ENCODE peak calls at places on chromosomes 4 and X, in five cellular contexts. O is A673; L is CD8-positive, alpha-beta T cell; R is tibial artery; Y is transverse colon. C is an unnamed sample. For H3K27me3, the result is how much of the 10 kb centered on the place peaks cover.

GRCh38 chr4:54016504-54016903 is 47.9 kb downstream of the CHIC2 start:
- DNase-seq in O (no peak), L (no peak), R (no peak), Y (no peak), C (no peak)

GRCh38 chr4:680931-681645 is 6.7 kb downstream of the MYL5 start:
- DNase-seq in O (no peak), L (peak), R (peak), Y (peak), C (no peak)

GRCh38 chrX:92247076-92247475 is 467.9 kb downstream of the PCDH11X start:
- DNase-seq in O (no peak), L (no peak), R (no peak), Y (no peak), C (no peak)

GRCh38 chr4:37243722-37244582 is 591 bp upstream of the NWD2 start:
- DNase-seq in O (no peak), L (no peak), R (no peak), Y (peak), C (no peak)

GRCh38 chr4:132001542-132001941 is 1147.6 kb upstream of the PCDH10 start:
- DNase-seq in O (no peak), L (no peak), R (no peak), Y (no peak), C (no peak)

GRCh38 chr4:157075811-157076577 is at the start of gene GLRB:
- DNase-seq in O (peak), L (no peak), R (peak), Y (no peak), C (peak)

GRCh38 chrX:38881727-38882126 is 80.5 kb downstream of the MID1IP1 start:
- DNase-seq in O (no peak), L (no peak), R (no peak), Y (no peak), C (no peak)

GRCh38 chrX:16112428-16112827 is 10.9 kb upstream of the GRPR start:
- DNase-seq in O (no peak), L (no peak), R (no peak), Y (no peak), C (no peak)

GRCh38 chr4:523601-524000 is 24.6 kb downstream of the PIGG start:
- DNase-seq in O (no peak), L (no peak), R (no peak), Y (no peak), C (no peak)

GRCh38 chr4:11428701-11429571 is at the start of gene HS3ST1:
- DNase-seq in O (no peak), L (no peak), R (peak), Y (peak), C (peak)

GRCh38 chr4:56910172-56910967 is 2.7 kb downstream of the REST start:
- DNase-seq in O (no peak), L (no peak), R (no peak), Y (no peak), C (no peak)

GRCh38 chr4:40211224-40212185 is 14.7 kb downstream of the RHOH start:
- DNase-seq in O (no peak), L (no peak), R (no peak), Y (no peak), C (no peak)

GRCh38 chr4:65367306-65367705 is 303.0 kb downstream of the EPHA5 start:
- DNase-seq in O (no peak), L (no peak), R (no peak), Y (no peak), C (no peak)

GRCh38 chr4:26010266-26010665 is 96.2 kb downstream of the SMIM20 start:
- DNase-seq in O (no peak), L (no peak), R (no peak), Y (no peak), C (no peak)

GRCh38 chrX:63656871-63657580 is 128.0 kb downstream of the ARHGEF9 start:
- DNase-seq in O (no peak), L (no peak), R (peak), Y (no peak), C (no peak)

GRCh38 chr4:66489783-66490452 is 819.6 kb upstream of the EPHA5 start:
- DNase-seq in O (no peak), L (no peak), R (no peak), Y (no peak), C (no peak)

GRCh38 chr4:184282251-184282713 is 64.6 kb upstream of the ENPP6 start:
- DNase-seq in O (no peak), L (peak), R (no peak), Y (peak), C (no peak)

GRCh38 chr4:8922481-8922880 is 50.8 kb upstream of the HMX1 start:
- DNase-seq in O (no peak), L (peak), R (no peak), Y (no peak), C (no peak)

GRCh38 chr4:103306870-103307345 is 108.8 kb upstream of the CENPE start:
- DNase-seq in O (no peak), L (no peak), R (no peak), Y (peak), C (peak)

GRCh38 chr4:176579233-176579632 is 213.5 kb downstream of the VEGFC start:
- DNase-seq in O (no peak), L (no peak), R (no peak), Y (no peak), C (no peak)

GRCh38 chr4:25223770-25224375 is 10.0 kb upstream of the PI4K2B start:
- DNase-seq in O (peak), L (no peak), R (no peak), Y (no peak), C (no peak)

GRCh38 chr4:70336043-70336442 is 1.3 kb downstream of the CABS1 start:
- DNase-seq in O (no peak), L (no peak), R (no peak), Y (no peak), C (no peak)

GRCh38 chr4:4427478-4427870 is 40.6 kb downstream of the NSG1 start:
- DNase-seq in O (no peak), L (no peak), R (no peak), Y (no peak), C (no peak)

GRCh38 chr4:37594095-37594494 is 92.1 kb downstream of the RELL1 start:
- DNase-seq in O (no peak), L (no peak), R (no peak), Y (no peak), C (no peak)

GRCh38 chr4:8493484-8493883 is 52.9 kb downstream of the TRMT44 start:
- DNase-seq in O (peak), L (no peak), R (no peak), Y (no peak), C (no peak)

GRCh38 chr4:48780867-48781219 is 764 bp upstream of the FRYL start:
- DNase-seq in O (no peak), L (peak), R (peak), Y (peak), C (no peak)

GRCh38 chr4:91147067-91147466 is 1019.9 kb downstream of the CCSER1 start:
- DNase-seq in O (no peak), L (no peak), R (no peak), Y (no peak), C (no peak)

GRCh38 chr4:59248313-59248712 is 1951.8 kb upstream of the ADGRL3 start:
- DNase-seq in O (no peak), L (no peak), R (no peak), Y (no peak), C (no peak)

GRCh38 chr4:165877291-165877690 is 4.3 kb downstream of the TLL1 start:
- DNase-seq in O (peak), L (no peak), R (no peak), Y (no peak), C (no peak)

GRCh38 chr4:99947608-99948007 is 1.2 kb upstream of the DNAJB14 start:
- DNase-seq in O (peak), L (no peak), R (no peak), Y (no peak), C (no peak)

GRCh38 chrX:108019382-108019857 is 25.4 kb upstream of the VSIG1 start:
- DNase-seq in O (no peak), L (peak), R (no peak), Y (no peak), C (no peak)

GRCh38 chrX:155213731-155214130 is 2.5 kb upstream of the VBP1 start:
- DNase-seq in O (no peak), L (no peak), R (no peak), Y (no peak), C (no peak)

GRCh38 chr4:30429813-30430466 is 290.2 kb upstream of the PCDH7 start:
- DNase-seq in O (peak), L (no peak), R (no peak), Y (no peak), C (no peak)

GRCh38 chrX:111098874-111099273 is 2.9 kb downstream of the PAK3 start:
- DNase-seq in O (peak), L (peak), R (no peak), Y (peak), C (no peak)

GRCh38 chr4:25654031-25654970 is 1.4 kb upstream of the SLC34A2 start:
- DNase-seq in O (no peak), L (no peak), R (no peak), Y (no peak), C (no peak)

GRCh38 chrX:149611619-149612018 is 16.5 kb upstream of the HSFX2 start:
- DNase-seq in O (no peak), L (no peak), R (no peak), Y (no peak), C (no peak)

GRCh38 chrX:72069380-72070160 is 62.1 kb downstream of the RTL5 start:
- DNase-seq in O (no peak), L (no peak), R (no peak), Y (no peak), C (no peak)
- H3K4me3 ChIP-seq in O (peak), L (no peak), R (peak), Y (no peak), C (peak)

DNA sequence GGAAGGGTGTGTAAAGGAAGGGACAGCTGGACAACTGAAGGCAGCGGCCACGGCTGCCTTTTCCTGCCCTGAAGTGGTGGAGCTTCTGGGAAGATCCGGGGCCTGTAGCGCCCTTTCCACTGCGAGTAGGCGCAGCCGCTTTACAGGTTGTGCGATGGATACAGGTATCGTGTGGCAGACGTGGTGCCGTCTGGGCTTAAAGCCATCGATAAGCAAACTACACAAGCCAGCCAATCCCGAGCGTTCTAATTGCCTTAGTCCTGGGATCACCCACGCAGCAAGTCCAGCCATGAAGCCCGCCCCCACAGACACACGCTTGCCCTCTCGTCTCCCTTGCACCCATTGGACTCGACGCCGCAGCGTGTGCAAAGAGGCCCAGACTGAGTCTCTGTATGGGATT is 15.4 kb downstream of the NKX6-1 start:
- DNase-seq in O (no peak), L (no peak), R (no peak), Y (no peak), C (no peak)
- H3K27me3 ChIP-seq in O (under half), L (under half), R (under half), Y (half or more), C (half or more)

GRCh38 chr4:173334891-173335754 is 965 bp upstream of the HMGB2 start:
- DNase-seq in O (peak), L (peak), R (peak), Y (peak), C (peak)

GRCh38 chr4:173333658-173334084 is 487 bp downstream of the HMGB2 start:
- DNase-seq in O (peak), L (peak), R (peak), Y (peak), C (peak)

GRCh38 chr4:173334085-173334890 is at the start of gene HMGB2:
- DNase-seq in O (peak), L (peak), R (peak), Y (peak), C (peak)

GRCh38 chr4:173332021-173332487 is 2.1 kb downstream of the HMGB2 start:
- DNase-seq in O (no peak), L (no peak), R (no peak), Y (no peak), C (no peak)

DNA sequence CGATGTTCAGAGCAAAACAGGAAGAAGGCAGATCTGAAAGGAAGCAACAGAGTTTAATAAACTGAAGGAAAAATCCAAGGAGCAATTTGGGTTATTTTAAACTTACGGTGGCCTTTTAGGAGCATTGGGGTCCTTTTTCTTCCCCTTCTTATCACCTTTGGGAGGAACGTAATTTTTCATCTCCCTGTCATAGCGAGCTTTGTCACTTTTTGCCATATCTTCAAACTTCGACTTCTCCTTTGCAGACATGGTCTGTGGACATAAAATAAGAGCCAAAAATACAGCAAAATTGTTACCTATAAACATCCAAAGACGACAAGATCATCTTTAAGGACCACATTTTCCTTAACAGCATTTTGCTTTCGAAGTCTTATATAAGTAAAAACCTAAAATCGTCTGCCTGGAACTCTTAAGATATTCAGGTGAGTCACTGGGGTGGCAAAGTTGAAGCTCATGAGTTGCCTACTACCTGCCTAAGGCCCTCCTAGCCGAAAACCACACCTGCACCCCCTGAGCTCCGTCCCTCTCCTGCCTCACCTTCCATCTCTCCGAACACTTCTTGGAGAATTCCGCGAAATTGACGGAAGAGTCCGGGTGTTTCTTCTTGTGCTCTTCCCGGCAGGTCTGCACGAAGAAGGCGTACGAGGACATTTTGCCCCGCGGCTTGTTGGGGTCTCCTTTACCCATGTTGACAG is 1.0 kb downstream of the HMGB2 start:
- DNase-seq in O (no peak), L (no peak), R (no peak), Y (no peak), C (no peak)
- H3K27ac ChIP-seq in O (peak), L (peak), R (peak), Y (peak), C (peak)

GRCh38 chr4:98728433-98728832 is 70.0 kb upstream of the TSPAN5 start:
- DNase-seq in O (peak), L (no peak), R (no peak), Y (no peak), C (no peak)
- H3K4me3 ChIP-seq in O (no peak), L (no peak), R (no peak), Y (no peak), C (no peak)

GRCh38 chrX:84248226-84248625 is 60.2 kb upstream of the RPS6KA6 start:
- DNase-seq in O (no peak), L (no peak), R (no peak), Y (no peak), C (no peak)
- H3K27me3 ChIP-seq in O (under half), L (under half), R (under half), Y (under half), C (under half)

DNA sequence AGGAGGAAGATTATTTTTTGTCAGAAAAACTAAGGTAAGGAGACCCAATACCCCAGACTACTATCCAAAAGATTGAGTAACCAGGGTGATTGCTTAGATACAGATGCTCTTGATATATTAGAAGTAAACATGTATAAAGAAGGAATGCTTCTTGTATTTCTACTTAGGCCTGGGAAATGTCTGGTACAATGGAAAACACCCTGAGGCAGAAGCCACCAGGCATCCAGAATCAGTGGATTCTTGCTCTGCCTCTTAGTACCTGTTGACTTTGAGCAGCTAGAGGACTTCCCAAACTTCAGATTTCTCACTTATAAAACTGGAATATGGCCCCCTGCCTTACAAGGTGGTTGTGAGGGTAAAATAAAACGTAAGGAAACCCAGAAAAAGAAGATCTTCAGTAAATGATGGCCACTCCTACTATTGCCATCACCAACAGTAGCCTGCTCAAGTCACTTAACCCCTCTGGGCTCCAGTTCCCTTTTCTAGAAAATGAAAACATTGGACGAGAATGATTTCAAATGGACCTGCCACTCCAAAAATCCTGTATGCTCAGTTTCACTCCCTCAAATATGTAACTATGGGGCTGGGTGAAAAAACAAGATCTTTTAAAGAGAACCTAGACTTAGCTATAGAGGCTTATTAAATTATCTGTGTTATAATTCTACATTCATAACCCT is 56.6 kb downstream of the AMELX start:
- DNase-seq in O (no peak), L (no peak), R (no peak), Y (no peak), C (no peak)
- H3K27ac ChIP-seq in O (no peak), L (no peak), R (peak), Y (peak), C (no peak)